ENCODE peak calls at places on chromosomes 5 and 9, in ten cellular contexts. G, X, D, C, P, N, U, Y, E and H are unnamed samples.

GRCh38 chr9:20640331-20641187 is 18.3 kb upstream of the MLLT3 start:
- DNase-seq in G (peak; percentile 46), C (peak; percentile 49), N (peak; percentile 53), P (no peak), E (no peak), D (no peak), X (peak; percentile 94), U (peak; percentile 80), Y (no peak), H (peak; percentile 63)

GRCh38 chr9:129923589-129923988 is 88.3 kb downstream of the USP20 start:
- DNase-seq in C (no peak), Y (no peak), E (no peak), U (no peak), G (no peak), P (no peak), X (no peak), N (no peak), D (no peak), H (no peak)

GRCh38 chr9:6703898-6704639 is 53.7 kb upstream of the KDM4C start:
- DNase-seq in X (peak; percentile 96), C (peak; percentile 80), G (peak; percentile 72), D (peak; percentile 94), E (peak; percentile 48), P (peak; percentile 88), U (peak; percentile 91), Y (no peak), N (peak; percentile 67), H (peak; percentile 94)

GRCh38 chr5:138179277-138179857 is 455 bp downstream of the KIF20A start:
- DNase-seq in N (no peak), Y (no peak), X (peak; percentile 29), P (peak; percentile 27), U (no peak), C (no peak), D (no peak), G (peak; percentile 18), E (no peak), H (peak; percentile 15)

GRCh38 chr5:88884435-88884877 is 1.5 kb upstream of the MEF2C start:
- DNase-seq in U (no peak), C (no peak), D (no peak), X (peak; percentile 52), Y (no peak), P (no peak), G (no peak), N (no peak), E (no peak), H (no peak)

GRCh38 chr5:139061856-139062255 is 136.3 kb downstream of the SIL1 start:
- DNase-seq in N (no peak), C (no peak), P (peak; percentile 49), U (no peak), G (peak; percentile 21), D (no peak), E (no peak), X (no peak), Y (no peak), H (no peak)

GRCh38 chr5:151772029-151772867 is 494 bp downstream of the G3BP1 start:
- DNase-seq in X (peak; percentile 62), C (peak; percentile 23), D (peak; percentile 53), E (no peak), Y (no peak), N (peak; percentile 27), P (peak; percentile 46), U (peak; percentile 56), G (peak; percentile 45), H (peak; percentile 43)

GRCh38 chr5:138983984-138984383 is 108.8 kb upstream of the LRRTM2 start:
- DNase-seq in P (no peak), Y (no peak), X (no peak), E (no peak), D (no peak), U (no peak), G (no peak), C (no peak), N (no peak), H (no peak)

GRCh38 chr5:174533127-174533453 is 191.3 kb upstream of the MSX2 start:
- DNase-seq in X (no peak), E (no peak), P (no peak), G (no peak), C (no peak), D (no peak), U (no peak), N (no peak), Y (no peak), H (no peak)

GRCh38 chr5:137216976-137217598 is 282.0 kb downstream of the SPOCK1 start:
- DNase-seq in P (no peak), U (no peak), X (no peak), D (no peak), G (no peak), E (no peak), Y (no peak), N (no peak), C (no peak), H (no peak)

GRCh38 chr5:158056426-158056825 is 197.5 kb upstream of the CLINT1 start:
- DNase-seq in G (peak; percentile 53), C (no peak), Y (no peak), X (no peak), E (no peak), N (no peak), U (no peak), P (no peak), D (no peak), H (no peak)

GRCh38 chr5:130365956-130366355 is 461.7 kb downstream of the CHSY3 start:
- DNase-seq in Y (no peak), E (no peak), D (no peak), C (no peak), U (no peak), G (no peak), N (no peak), P (no peak), X (no peak), H (no peak)

GRCh38 chr9:86093788-86094555 is 5.4 kb downstream of the GOLM1 start:
- DNase-seq in Y (no peak), N (no peak), G (no peak), P (no peak), X (no peak), C (no peak), D (peak; percentile 78), U (peak; percentile 87), E (no peak), H (peak; percentile 81)

GRCh38 chr5:67221487-67222242 is 25.1 kb upstream of the CD180 start:
- DNase-seq in P (no peak), N (no peak), Y (no peak), D (peak; percentile 26), X (peak; percentile 77), E (no peak), C (no peak), U (peak; percentile 19), G (no peak), H (no peak)

GRCh38 chr5:173234129-173234793 is 745 bp downstream of the NKX2-5 start:
- DNase-seq in G (no peak), N (no peak), D (no peak), E (no peak), X (no peak), P (peak; percentile 62), C (no peak), U (no peak), Y (no peak), H (no peak)

GRCh38 chr9:94610181-94610591 is 16.6 kb upstream of the FBP2 start:
- DNase-seq in U (no peak), X (no peak), E (no peak), C (no peak), G (no peak), D (no peak), N (no peak), P (no peak), Y (no peak), H (no peak)

GRCh38 chr5:121628783-121629182 is 222.9 kb upstream of the FTMT start:
- DNase-seq in E (no peak), Y (no peak), P (no peak), N (no peak), G (no peak), C (no peak), D (peak; percentile 35), U (no peak), X (no peak), H (no peak)

GRCh38 chr9:7862170-7862569 is 62.6 kb upstream of the DMAC1 start:
- DNase-seq in P (no peak), C (no peak), G (no peak), D (no peak), X (no peak), Y (no peak), U (no peak), N (no peak), E (no peak), H (no peak)

GRCh38 chr9:5510991-5511390 is 660 bp downstream of the PDCD1LG2 start:
- DNase-seq in N (no peak), X (no peak), P (no peak), Y (no peak), G (peak; percentile 56), E (no peak), U (no peak), D (no peak), C (no peak), H (no peak)

GRCh38 chr9:133804199-133804598 is 66.0 kb upstream of the SARDH start:
- DNase-seq in U (no peak), P (no peak), D (no peak), C (no peak), X (no peak), E (no peak), G (no peak), N (no peak), Y (no peak), H (no peak)